ENCODE peak calls at places on chromosomes 5 and 9, in eight cellular contexts. One of them, this sample, is unnamed.

GRCh38 chr5:135828793-135829150 is 5.7 kb upstream of the SLC25A48 start:
- DNase-seq in BJ: no peak
- DNase-seq in T-helper 9 cell: no peak
- DNase-seq in RWPE1: no peak
- DNase-seq in B cell: no peak
- DNase-seq in GM19239: no peak
- DNase-seq in spleen: no peak
- DNase-seq in GM13976: no peak
- DNase-seq in this sample: no peak

GRCh38 chr9:19550009-19550408 is 141.2 kb downstream of the ACER2 start:
- DNase-seq in GM19239: no peak
- DNase-seq in GM13976: no peak
- DNase-seq in RWPE1: no peak
- DNase-seq in BJ: no peak
- DNase-seq in spleen: no peak
- DNase-seq in B cell: no peak
- DNase-seq in T-helper 9 cell: no peak
- DNase-seq in this sample: no peak

GRCh38 chr5:123157797-123158528 is 68.9 kb downstream of the PRDM6 start:
- DNase-seq in GM19239: no peak
- DNase-seq in BJ: peak
- DNase-seq in RWPE1: peak
- DNase-seq in spleen: no peak
- DNase-seq in T-helper 9 cell: no peak
- DNase-seq in B cell: no peak
- DNase-seq in GM13976: no peak
- DNase-seq in this sample: peak

GRCh38 chr5:174245506-174245905 is 200.0 kb downstream of the NSG2 start:
- DNase-seq in GM13976: no peak
- DNase-seq in spleen: no peak
- DNase-seq in BJ: no peak
- DNase-seq in T-helper 9 cell: no peak
- DNase-seq in GM19239: no peak
- DNase-seq in RWPE1: no peak
- DNase-seq in B cell: no peak
- DNase-seq in this sample: no peak

GRCh38 chr5:108726446-108727091 is 21.1 kb upstream of the FER start:
- DNase-seq in GM13976: no peak
- DNase-seq in GM19239: no peak
- DNase-seq in T-helper 9 cell: no peak
- DNase-seq in RWPE1: peak
- DNase-seq in spleen: no peak
- DNase-seq in B cell: no peak
- DNase-seq in BJ: no peak
- DNase-seq in this sample: peak

GRCh38 chr5:150073086-150073625 is 13.2 kb downstream of the CSF1R start:
- DNase-seq in RWPE1: no peak
- DNase-seq in T-helper 9 cell: no peak
- DNase-seq in spleen: peak
- DNase-seq in BJ: no peak
- DNase-seq in GM13976: no peak
- DNase-seq in B cell: peak
- DNase-seq in GM19239: no peak
- DNase-seq in this sample: no peak

GRCh38 chr9:127825319-127826051 is 22.8 kb downstream of the FPGS start:
- DNase-seq in spleen: peak
- DNase-seq in T-helper 9 cell: no peak
- DNase-seq in GM19239: no peak
- DNase-seq in RWPE1: no peak
- DNase-seq in B cell: no peak
- DNase-seq in BJ: no peak
- DNase-seq in GM13976: no peak
- DNase-seq in this sample: no peak

GRCh38 chr9:124033348-124033747 is 21.8 kb downstream of the LHX2 start:
- DNase-seq in BJ: no peak
- DNase-seq in GM13976: no peak
- DNase-seq in RWPE1: no peak
- DNase-seq in spleen: peak
- DNase-seq in T-helper 9 cell: no peak
- DNase-seq in GM19239: no peak
- DNase-seq in B cell: no peak
- DNase-seq in this sample: no peak

GRCh38 chr5:145161384-145161783 is 673.8 kb downstream of the PRELID2 start:
- DNase-seq in T-helper 9 cell: no peak
- DNase-seq in BJ: no peak
- DNase-seq in GM13976: no peak
- DNase-seq in spleen: no peak
- DNase-seq in RWPE1: no peak
- DNase-seq in GM19239: no peak
- DNase-seq in B cell: no peak
- DNase-seq in this sample: no peak

GRCh38 chr5:134649163-134649916 is 755 bp downstream of the SEC24A start:
- DNase-seq in BJ: no peak
- DNase-seq in B cell: no peak
- DNase-seq in RWPE1: peak
- DNase-seq in GM19239: no peak
- DNase-seq in T-helper 9 cell: no peak
- DNase-seq in spleen: peak
- DNase-seq in GM13976: peak
- DNase-seq in this sample: no peak

GRCh38 chr5:169162407-169162806 is 138.5 kb downstream of the SLIT3 start:
- DNase-seq in spleen: no peak
- DNase-seq in GM19239: no peak
- DNase-seq in BJ: no peak
- DNase-seq in RWPE1: no peak
- DNase-seq in T-helper 9 cell: no peak
- DNase-seq in GM13976: no peak
- DNase-seq in B cell: no peak
- DNase-seq in this sample: no peak

GRCh38 chr5:132500931-132501628 is 10.5 kb upstream of the IRF1 start:
- DNase-seq in B cell: peak
- DNase-seq in spleen: peak
- DNase-seq in BJ: no peak
- DNase-seq in RWPE1: peak
- DNase-seq in GM19239: no peak
- DNase-seq in GM13976: peak
- DNase-seq in T-helper 9 cell: peak
- DNase-seq in this sample: no peak

GRCh38 chr5:175517824-175518450 is 39.6 kb downstream of the SFXN1 start:
- DNase-seq in B cell: no peak
- DNase-seq in BJ: peak
- DNase-seq in RWPE1: peak
- DNase-seq in GM19239: no peak
- DNase-seq in GM13976: peak
- DNase-seq in spleen: no peak
- DNase-seq in T-helper 9 cell: peak
- DNase-seq in this sample: no peak

GRCh38 chr5:16673241-16673998 is 56.6 kb upstream of the RETREG1 start:
- DNase-seq in spleen: no peak
- DNase-seq in GM19239: no peak
- DNase-seq in BJ: no peak
- DNase-seq in RWPE1: no peak
- DNase-seq in T-helper 9 cell: no peak
- DNase-seq in GM13976: no peak
- DNase-seq in B cell: no peak
- DNase-seq in this sample: no peak

GRCh38 chr5:154505567-154505966 is 27.5 kb upstream of the HAND1 start:
- DNase-seq in RWPE1: no peak
- DNase-seq in B cell: no peak
- DNase-seq in GM13976: no peak
- DNase-seq in T-helper 9 cell: no peak
- DNase-seq in GM19239: no peak
- DNase-seq in spleen: peak
- DNase-seq in BJ: no peak
- DNase-seq in this sample: no peak

GRCh38 chr5:55864606-55865541 is 13.7 kb downstream of the IL31RA start:
- DNase-seq in GM13976: no peak
- DNase-seq in RWPE1: no peak
- DNase-seq in BJ: no peak
- DNase-seq in B cell: no peak
- DNase-seq in GM19239: no peak
- DNase-seq in spleen: no peak
- DNase-seq in T-helper 9 cell: no peak
- DNase-seq in this sample: no peak

GRCh38 chr9:83384214-83384613 is 154.0 kb downstream of the FRMD3 start:
- DNase-seq in spleen: no peak
- DNase-seq in T-helper 9 cell: no peak
- DNase-seq in RWPE1: no peak
- DNase-seq in GM19239: no peak
- DNase-seq in BJ: no peak
- DNase-seq in B cell: no peak
- DNase-seq in GM13976: no peak
- DNase-seq in this sample: no peak

This sample was measured in foreskin keratinocyte.